ENCODE peak calls at places on chromosomes 5 and 9, in eight cellular contexts. L is MV-4-11; K is Karpas-422; T is Daoy; P is HT1080; J is T-helper 9 cell; M is activated naive CD4-positive, alpha-beta T cell; B is SIG-M5. U is an unnamed sample.

GRCh38 chr9:116061546-116062205 is 91.9 kb upstream of the PAPPA start:
- DNase-seq in L (no peak), K (no peak), T (no peak), P (no peak), J (no peak), M (no peak), B (no peak), U (no peak)

GRCh38 chr9:127390563-127390962 is 6.4 kb upstream of the SLC2A8 start:
- DNase-seq in L (no peak), K (no peak), T (peak; percentile 68), P (no peak), J (no peak), M (no peak), B (no peak), U (no peak)

GRCh38 chr9:21455320-21455719 is 15.1 kb downstream of the IFNA1 start:
- DNase-seq in L (peak; percentile 40), K (peak; percentile 76), T (no peak), P (peak; percentile 31), J (no peak), M (no peak), B (no peak), U (no peak)

GRCh38 chr5:37208883-37209808 is 40.0 kb downstream of the CPLANE1 start:
- DNase-seq in L (no peak), K (no peak), T (no peak), P (no peak), J (no peak), M (no peak), B (no peak), U (no peak)

GRCh38 chr9:94911211-94911610 is 184.7 kb downstream of the AOPEP start:
- DNase-seq in L (no peak), K (no peak), T (no peak), P (no peak), J (no peak), M (no peak), B (no peak), U (no peak)

GRCh38 chr5:174306345-174307030 is 261.0 kb downstream of the NSG2 start:
- DNase-seq in L (no peak), K (no peak), T (peak; percentile 80), P (peak; percentile 70), J (no peak), M (no peak), B (no peak), U (no peak)

GRCh38 chr5:6598351-6598900 is 34.4 kb downstream of the NSUN2 start:
- DNase-seq in L (no peak), K (no peak), T (no peak), P (no peak), J (no peak), M (no peak), B (no peak), U (no peak)

GRCh38 chr5:14428302-14429081 is 153.1 kb upstream of the OTULINL start:
- DNase-seq in L (no peak), K (no peak), T (peak; percentile 71), P (peak; percentile 71), J (no peak), M (no peak), B (no peak), U (no peak)

GRCh38 chr9:131037336-131038255 is 28.6 kb downstream of the LAMC3 start:
- DNase-seq in L (no peak), K (no peak), T (no peak), P (no peak), J (no peak), M (no peak), B (no peak), U (no peak)

GRCh38 chr9:127586096-127586495 is 26.0 kb upstream of the STXBP1 start:
- DNase-seq in L (no peak), K (no peak), T (no peak), P (no peak), J (no peak), M (no peak), B (no peak), U (no peak)

GRCh38 chr5:138569759-138570158 is 5.4 kb downstream of the HSPA9 start:
- DNase-seq in L (no peak), K (no peak), T (no peak), P (no peak), J (no peak), M (no peak), B (no peak), U (no peak)

GRCh38 chr9:20980713-20981481 is 50.5 kb downstream of the HACD4 start:
- DNase-seq in L (peak; percentile 83), K (peak; percentile 68), T (no peak), P (peak; percentile 32), J (no peak), M (no peak), B (peak; percentile 24), U (no peak)

GRCh38 chr5:132467292-132467984 is 23.1 kb downstream of the IRF1 start:
- DNase-seq in L (peak; percentile 88), K (no peak), T (no peak), P (no peak), J (no peak), M (no peak), B (no peak), U (no peak)

GRCh38 chr9:93180938-93181337 is 3.0 kb upstream of the WNK2 start:
- DNase-seq in L (no peak), K (no peak), T (no peak), P (no peak), J (no peak), M (no peak), B (no peak), U (no peak)

GRCh38 chr9:86122309-86122708 is 23.0 kb upstream of the GOLM1 start:
- DNase-seq in L (no peak), K (no peak), T (no peak), P (peak; percentile 4), J (no peak), M (no peak), B (no peak), U (no peak)

GRCh38 chr5:171672556-171672955 is 113.1 kb upstream of the SMIM23 start:
- DNase-seq in L (no peak), K (no peak), T (no peak), P (no peak), J (no peak), M (no peak), B (no peak), U (no peak)